ENCODE peak calls at places on chromosomes 5 and 9, in six cellular contexts. One of them, this sample, is unnamed. For H3K4me1, the result is how much of the 10 kb centered on the place peaks cover.

GRCh38 chr5:177134653-177135225 is 1.2 kb downstream of the NSD1 start:
- DNase-seq in H9: no peak
- DNase-seq in neuronal stem cell: no peak
- DNase-seq in mesendoderm: no peak
- DNase-seq in H1: no peak
- DNase-seq in IMR-90: no peak
- DNase-seq in this sample: peak

GRCh38 chr5:127863610-127864395 is 160.6 kb downstream of the CCDC192 start:
- DNase-seq in H9: no peak
- DNase-seq in neuronal stem cell: no peak
- DNase-seq in mesendoderm: no peak
- DNase-seq in H1: no peak
- DNase-seq in IMR-90: peak
- DNase-seq in this sample: no peak

GRCh38 chr5:151880304-151880703 is 44.3 kb downstream of the GLRA1 start:
- DNase-seq in H9: no peak
- DNase-seq in neuronal stem cell: no peak
- DNase-seq in mesendoderm: no peak
- DNase-seq in H1: no peak
- DNase-seq in IMR-90: no peak
- DNase-seq in this sample: no peak

GRCh38 chr9:123772374-123772773 is 157.6 kb downstream of the DENND1A start:
- DNase-seq in H9: no peak
- DNase-seq in neuronal stem cell: no peak
- DNase-seq in mesendoderm: no peak
- DNase-seq in H1: no peak
- DNase-seq in IMR-90: no peak
- DNase-seq in this sample: no peak

GRCh38 chr9:6098431-6098830 is 83.0 kb upstream of the RANBP6 start:
- DNase-seq in H9: no peak
- DNase-seq in neuronal stem cell: no peak
- DNase-seq in mesendoderm: no peak
- DNase-seq in H1: no peak
- DNase-seq in IMR-90: peak
- DNase-seq in this sample: peak

GRCh38 chr9:129580211-129580915 is 40.5 kb downstream of the C9orf50 start:
- DNase-seq in H9: no peak
- DNase-seq in neuronal stem cell: no peak
- DNase-seq in mesendoderm: no peak
- DNase-seq in H1: no peak
- DNase-seq in IMR-90: no peak
- DNase-seq in this sample: no peak

GRCh38 chr5:54909911-54910870 is 75.2 kb downstream of the ESM1 start:
- DNase-seq in H9: no peak
- DNase-seq in neuronal stem cell: no peak
- DNase-seq in mesendoderm: no peak
- DNase-seq in H1: no peak
- DNase-seq in IMR-90: peak
- DNase-seq in this sample: no peak

GRCh38 chr9:10259668-10260067 is 353.1 kb downstream of the PTPRD start:
- DNase-seq in H9: no peak
- DNase-seq in neuronal stem cell: no peak
- DNase-seq in mesendoderm: no peak
- DNase-seq in H1: no peak
- DNase-seq in IMR-90: no peak
- DNase-seq in this sample: no peak

GRCh38 chr5:135216072-135216812 is 182.2 kb upstream of the PITX1 start:
- DNase-seq in H9: peak
- DNase-seq in neuronal stem cell: no peak
- DNase-seq in mesendoderm: no peak
- DNase-seq in H1: no peak
- DNase-seq in IMR-90: no peak
- DNase-seq in this sample: no peak

GRCh38 chr9:125025584-125025983 is 84.7 kb upstream of the GOLGA1 start:
- DNase-seq in H9: no peak
- DNase-seq in neuronal stem cell: no peak
- DNase-seq in mesendoderm: no peak
- DNase-seq in H1: no peak
- DNase-seq in IMR-90: peak
- DNase-seq in this sample: no peak

GRCh38 chr9:74500584-74500924 is 3.4 kb downstream of the RORB start:
- DNase-seq in H9: peak
- DNase-seq in neuronal stem cell: peak
- DNase-seq in mesendoderm: peak
- DNase-seq in H1: no peak
- DNase-seq in IMR-90: no peak
- DNase-seq in this sample: no peak

GRCh38 chr9:95879591-95879990 is 4.1 kb downstream of the ERCC6L2 start:
- DNase-seq in H9: no peak
- DNase-seq in neuronal stem cell: no peak
- DNase-seq in mesendoderm: no peak
- DNase-seq in H1: no peak
- DNase-seq in IMR-90: no peak
- DNase-seq in this sample: peak

GRCh38 chr5:58255970-58256369 is 203.9 kb downstream of the PLK2 start:
- DNase-seq in H9: no peak
- DNase-seq in neuronal stem cell: no peak
- DNase-seq in mesendoderm: no peak
- DNase-seq in H1: no peak
- DNase-seq in IMR-90: no peak
- DNase-seq in this sample: no peak

GRCh38 chr9:93178851-93179786 is 4.8 kb upstream of the WNK2 start:
- DNase-seq in H9: no peak
- DNase-seq in neuronal stem cell: no peak
- DNase-seq in mesendoderm: no peak
- DNase-seq in H1: no peak
- DNase-seq in IMR-90: no peak
- DNase-seq in this sample: no peak

GRCh38 chr5:67233075-67233474 is 36.5 kb upstream of the CD180 start:
- DNase-seq in H9: peak
- DNase-seq in neuronal stem cell: no peak
- DNase-seq in mesendoderm: no peak
- DNase-seq in H1: no peak
- DNase-seq in IMR-90: peak
- DNase-seq in this sample: peak

GRCh38 chr5:141877478-141878185 is 578 bp downstream of the PCDH1 start:
- DNase-seq in H9: no peak
- DNase-seq in neuronal stem cell: no peak
- DNase-seq in mesendoderm: peak
- DNase-seq in H1: no peak
- DNase-seq in IMR-90: no peak
- DNase-seq in this sample: peak

GRCh38 chr5:84885479-84886258 is 501.0 kb upstream of the EDIL3 start:
- DNase-seq in H9: no peak
- DNase-seq in neuronal stem cell: no peak
- DNase-seq in mesendoderm: peak
- DNase-seq in H1: no peak
- DNase-seq in IMR-90: peak
- DNase-seq in this sample: peak

GRCh38 chr5:51960617-51961115 is 577.4 kb downstream of the ISL1 start:
- DNase-seq in H9: no peak
- DNase-seq in neuronal stem cell: no peak
- DNase-seq in mesendoderm: peak
- DNase-seq in H1: no peak
- DNase-seq in IMR-90: no peak
- DNase-seq in this sample: peak

GRCh38 chr5:88203977-88204735 is 64.5 kb downstream of the TMEM161B start:
- DNase-seq in H9: no peak
- DNase-seq in neuronal stem cell: peak
- DNase-seq in mesendoderm: peak
- DNase-seq in H1: no peak
- DNase-seq in IMR-90: peak
- DNase-seq in this sample: no peak

GRCh38 chr9:110538169-110538568 is 41.4 kb downstream of the SVEP1 start:
- DNase-seq in H9: no peak
- DNase-seq in neuronal stem cell: no peak
- DNase-seq in mesendoderm: no peak
- DNase-seq in H1: no peak
- DNase-seq in IMR-90: peak
- DNase-seq in this sample: no peak

GRCh38 chr9:115292584-115293271 is 174.8 kb upstream of the TNC start:
- DNase-seq in H9: no peak
- DNase-seq in neuronal stem cell: peak
- DNase-seq in mesendoderm: peak
- DNase-seq in H1: no peak
- DNase-seq in IMR-90: peak
- DNase-seq in this sample: peak

GRCh38 chr9:129071526-129072131 is 9.3 kb upstream of the DOLPP1 start:
- DNase-seq in H9: peak
- DNase-seq in neuronal stem cell: no peak
- DNase-seq in mesendoderm: peak
- DNase-seq in H1: peak
- DNase-seq in IMR-90: no peak
- DNase-seq in this sample: no peak

GRCh38 chr9:124045076-124045829 is 33.7 kb downstream of the LHX2 start:
- DNase-seq in H9: peak
- DNase-seq in neuronal stem cell: no peak
- DNase-seq in mesendoderm: no peak
- DNase-seq in H1: no peak
- DNase-seq in IMR-90: peak
- DNase-seq in this sample: peak

GRCh38 chr5:8912106-8912505 is 633.8 kb downstream of the SEMA5A start:
- DNase-seq in H9: no peak
- DNase-seq in neuronal stem cell: no peak
- DNase-seq in mesendoderm: no peak
- DNase-seq in H1: no peak
- DNase-seq in IMR-90: peak
- DNase-seq in this sample: no peak

GRCh38 chr5:55062039-55062779 is 38.2 kb downstream of the GZMK start:
- DNase-seq in H9: no peak
- DNase-seq in neuronal stem cell: no peak
- DNase-seq in mesendoderm: no peak
- DNase-seq in H1: no peak
- DNase-seq in IMR-90: no peak
- DNase-seq in this sample: no peak

GRCh38 chr9:37332581-37332980 is 89.9 kb upstream of the GRHPR start:
- DNase-seq in H9: no peak
- DNase-seq in neuronal stem cell: no peak
- DNase-seq in mesendoderm: no peak
- DNase-seq in H1: no peak
- DNase-seq in IMR-90: no peak
- DNase-seq in this sample: no peak

GRCh38 chr9:68416891-68417570 is 60.6 kb downstream of the PGM5 start:
- DNase-seq in H9: peak
- DNase-seq in neuronal stem cell: no peak
- DNase-seq in mesendoderm: peak
- DNase-seq in H1: no peak
- DNase-seq in IMR-90: no peak
- DNase-seq in this sample: no peak

GRCh38 chr5:685262-686171 is 7.6 kb downstream of the TPPP start:
- DNase-seq in H9: peak
- DNase-seq in neuronal stem cell: no peak
- DNase-seq in mesendoderm: no peak
- DNase-seq in H1: no peak
- DNase-seq in IMR-90: no peak
- DNase-seq in this sample: no peak

GRCh38 chr5:152349683-152350526 is 55.2 kb downstream of the NMUR2 start:
- DNase-seq in H9: peak
- DNase-seq in neuronal stem cell: peak
- DNase-seq in mesendoderm: peak
- DNase-seq in H1: peak
- DNase-seq in IMR-90: peak
- DNase-seq in this sample: no peak

GRCh38 chr5:171867786-171868185 is 82.2 kb downstream of the SMIM23 start:
- DNase-seq in H9: no peak
- DNase-seq in neuronal stem cell: no peak
- DNase-seq in mesendoderm: no peak
- DNase-seq in H1: no peak
- DNase-seq in IMR-90: peak
- DNase-seq in this sample: no peak

GRCh38 chr9:12253941-12254340 is 439.2 kb upstream of the TYRP1 start:
- DNase-seq in H9: no peak
- DNase-seq in neuronal stem cell: no peak
- DNase-seq in mesendoderm: no peak
- DNase-seq in H1: no peak
- DNase-seq in IMR-90: no peak
- DNase-seq in this sample: no peak

GRCh38 chr9:19146441-19146840 is 19.1 kb upstream of the PLIN2 start:
- DNase-seq in H9: no peak
- DNase-seq in neuronal stem cell: no peak
- DNase-seq in mesendoderm: no peak
- DNase-seq in H1: no peak
- DNase-seq in IMR-90: no peak
- DNase-seq in this sample: no peak
- H2BK15ac ChIP-seq in H9: no peak
- H2BK15ac ChIP-seq in neuronal stem cell: no peak
- H2BK15ac ChIP-seq in mesendoderm: no peak
- H2BK15ac ChIP-seq in H1: no peak
- H2BK15ac ChIP-seq in IMR-90: no peak
- H2BK15ac ChIP-seq in this sample: no peak

DNA sequence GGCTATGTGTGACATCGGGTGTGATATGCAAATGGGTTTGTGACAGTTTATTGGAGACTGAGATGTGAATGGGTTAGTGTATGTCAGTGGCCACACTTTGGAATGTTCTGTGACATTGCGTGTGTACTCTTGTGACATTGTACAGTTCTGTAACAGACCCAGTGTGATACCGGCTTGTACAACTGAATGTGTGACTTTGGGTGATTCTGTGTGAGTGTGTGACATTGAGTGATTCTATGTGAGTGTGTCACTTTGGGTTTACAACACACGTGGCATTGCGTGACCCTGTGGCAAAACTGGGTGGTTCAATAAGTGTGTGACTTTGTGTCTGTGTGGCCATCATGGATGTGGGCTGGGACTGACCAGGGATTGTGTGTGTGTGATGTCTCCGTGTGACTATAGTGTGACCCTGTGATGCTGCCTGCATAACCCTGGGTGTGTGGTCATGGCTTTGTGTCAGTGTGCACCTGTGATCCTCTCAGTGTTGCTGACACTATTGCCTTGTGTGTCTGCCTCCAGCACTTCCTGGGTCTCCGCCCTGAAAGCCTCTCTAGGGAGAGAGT is 38.3 kb downstream of the CXXC5 start:
- DNase-seq in H9: no peak
- DNase-seq in neuronal stem cell: no peak
- DNase-seq in mesendoderm: no peak
- DNase-seq in H1: no peak
- DNase-seq in IMR-90: no peak
- DNase-seq in this sample: no peak
- H3K18ac ChIP-seq in H9: no peak
- H3K18ac ChIP-seq in neuronal stem cell: peak
- H3K18ac ChIP-seq in mesendoderm: no peak
- H3K18ac ChIP-seq in H1: peak
- H3K18ac ChIP-seq in IMR-90: no peak
- H3K18ac ChIP-seq in this sample: no peak

GRCh38 chr9:136537411-136537810 is 8.4 kb downstream of the NOTCH1 start:
- DNase-seq in H9: no peak
- DNase-seq in neuronal stem cell: no peak
- DNase-seq in mesendoderm: no peak
- DNase-seq in H1: no peak
- DNase-seq in IMR-90: no peak
- DNase-seq in this sample: no peak
- H3K4me1 ChIP-seq in H9: under half
- H3K4me1 ChIP-seq in neuronal stem cell: under half
- H3K4me1 ChIP-seq in mesendoderm: under half
- H3K4me1 ChIP-seq in H1: under half
- H3K4me1 ChIP-seq in IMR-90: under half
- H3K4me1 ChIP-seq in this sample: under half

GRCh38 chr9:131491001-131491710 is 11.6 kb upstream of the POMT1 start:
- DNase-seq in H9: no peak
- DNase-seq in neuronal stem cell: no peak
- DNase-seq in mesendoderm: no peak
- DNase-seq in H1: no peak
- DNase-seq in IMR-90: no peak
- DNase-seq in this sample: no peak
- H2BK15ac ChIP-seq in H9: no peak
- H2BK15ac ChIP-seq in neuronal stem cell: no peak
- H2BK15ac ChIP-seq in mesendoderm: no peak
- H2BK15ac ChIP-seq in H1: no peak
- H2BK15ac ChIP-seq in IMR-90: no peak
- H2BK15ac ChIP-seq in this sample: no peak